ENCODE peak calls at places on chromosomes 11 and 22, in ten cellular contexts. S is cardiac fibroblast; A is activated CD4-positive, alpha-beta T cell treated with anti-CD3 and anti-CD28 coated beads, Interleukin-2, amount 10 ng/mL, durations not matched to agents 7 days and 5 days; N is GM12891; W is iris pigment epithelial cell; Y is left ventricle myocardium superior; B is midbrain; Q is T-helper 17 cell; T is NCI-H1930; O is GM06990. P is an unnamed sample.
A peak's percentile ranks its signal among the peaks of the same experiment; 100 is the strongest.

GRCh38 chr11:66479741-66480115 is 506 bp upstream of the DPP3 start:
- DNase-seq in S (no peak), A (no peak), N (no peak), W (no peak), Y (no peak), B (no peak), Q (no peak), T (no peak), O (no peak), P (no peak)

GRCh38 chr11:17504330-17505107 is 27.9 kb upstream of the ABCC8 start:
- DNase-seq in S (peak; percentile 77), A (peak; percentile 85), N (peak; percentile 71), W (peak; percentile 67), Y (peak; percentile 91), B (peak; percentile 79), Q (peak; percentile 71), T (peak; percentile 63), O (peak; percentile 59), P (peak; percentile 30)

GRCh38 chr22:23180301-23180892 is at the start of gene BCR:
- DNase-seq in S (peak; percentile 67), A (peak; percentile 59), N (peak; percentile 87), W (peak; percentile 79), Y (peak; percentile 90), B (peak; percentile 84), Q (peak; percentile 56), T (peak; percentile 66), O (peak; percentile 77), P (peak; percentile 16)

GRCh38 chr11:14029971-14030531 is 67.5 kb downstream of the SPON1 start:
- DNase-seq in S (peak; percentile 31), A (no peak), N (no peak), W (peak; percentile 47), Y (peak; percentile 84), B (no peak), Q (no peak), T (peak; percentile 28), O (no peak), P (peak; percentile 40)

GRCh38 chr11:126115820-126116319 is 53.2 kb upstream of the CDON start:
- DNase-seq in S (peak; percentile 44), A (no peak), N (no peak), W (peak; percentile 87), Y (peak; percentile 79), B (peak; percentile 18), Q (no peak), T (peak; percentile 46), O (no peak), P (peak; percentile 87)

GRCh38 chr22:20952544-20953341 is 14.3 kb upstream of the AIFM3 start:
- DNase-seq in S (no peak), A (no peak), N (no peak), W (no peak), Y (no peak), B (no peak), Q (no peak), T (no peak), O (no peak), P (no peak)

GRCh38 chr11:134592391-134592990 is 180.4 kb upstream of the B3GAT1 start:
- DNase-seq in S (no peak), A (peak; percentile 66), N (no peak), W (peak; percentile 7), Y (no peak), B (no peak), Q (no peak), T (peak; percentile 22), O (no peak), P (no peak)

GRCh38 chr22:29306830-29307657 is 594 bp downstream of the GAS2L1 start:
- DNase-seq in S (peak; percentile 70), A (peak; percentile 30), N (peak; percentile 59), W (peak; percentile 79), Y (peak; percentile 94), B (peak; percentile 70), Q (no peak), T (peak; percentile 81), O (no peak), P (no peak)

GRCh38 chr11:70068950-70069349 is 9.2 kb upstream of the ANO1 start:
- DNase-seq in S (no peak), A (no peak), N (no peak), W (no peak), Y (no peak), B (no peak), Q (no peak), T (no peak), O (no peak), P (no peak)

P was measured in AG09319.